ENCODE peak calls at places on chromosomes 11 and 22, in nine cellular contexts. One of them, this sample, is unnamed. For H3K4me1, the result is how much of the 10 kb centered on the place peaks cover.

GRCh38 chr11:126210871-126211235 is 597 bp downstream of the RPUSD4 start:
- DNase-seq in stomach: no peak
- DNase-seq in ovary: no peak
- DNase-seq in transverse colon: no peak
- DNase-seq in A549: no peak
- DNase-seq in H1: no peak
- DNase-seq in SK-N-SH: peak
- DNase-seq in esophagus muscularis mucosa: no peak
- DNase-seq in HepG2: no peak
- DNase-seq in this sample: no peak

GRCh38 chr11:1532606-1533341 is 39.3 kb downstream of the DUSP8 start:
- DNase-seq in stomach: no peak
- DNase-seq in ovary: no peak
- DNase-seq in transverse colon: no peak
- DNase-seq in A549: no peak
- DNase-seq in H1: no peak
- DNase-seq in SK-N-SH: no peak
- DNase-seq in esophagus muscularis mucosa: no peak
- DNase-seq in HepG2: no peak
- DNase-seq in this sample: no peak

GRCh38 chr11:119470316-119471266 is 47.6 kb upstream of the THY1 start:
- DNase-seq in stomach: no peak
- DNase-seq in ovary: no peak
- DNase-seq in transverse colon: no peak
- DNase-seq in A549: no peak
- DNase-seq in H1: no peak
- DNase-seq in SK-N-SH: no peak
- DNase-seq in esophagus muscularis mucosa: peak
- DNase-seq in HepG2: no peak
- DNase-seq in this sample: no peak

GRCh38 chr22:44671742-44672141 is 30.3 kb upstream of the PRR5 start:
- DNase-seq in stomach: no peak
- DNase-seq in ovary: no peak
- DNase-seq in transverse colon: no peak
- DNase-seq in A549: peak
- DNase-seq in H1: no peak
- DNase-seq in SK-N-SH: no peak
- DNase-seq in esophagus muscularis mucosa: no peak
- DNase-seq in HepG2: peak
- DNase-seq in this sample: no peak

GRCh38 chr11:134155946-134156865 is 67.6 kb downstream of the NCAPD3 start:
- DNase-seq in stomach: no peak
- DNase-seq in ovary: no peak
- DNase-seq in transverse colon: no peak
- DNase-seq in A549: no peak
- DNase-seq in H1: no peak
- DNase-seq in SK-N-SH: no peak
- DNase-seq in esophagus muscularis mucosa: peak
- DNase-seq in HepG2: no peak
- DNase-seq in this sample: no peak

GRCh38 chr11:134471341-134472187 is 59.5 kb upstream of the B3GAT1 start:
- DNase-seq in stomach: no peak
- DNase-seq in ovary: no peak
- DNase-seq in transverse colon: no peak
- DNase-seq in A549: no peak
- DNase-seq in H1: no peak
- DNase-seq in SK-N-SH: peak
- DNase-seq in esophagus muscularis mucosa: no peak
- DNase-seq in HepG2: no peak
- DNase-seq in this sample: no peak

GRCh38 chr11:62665630-62666258 is 632 bp downstream of the CSKMT start:
- DNase-seq in stomach: peak
- DNase-seq in ovary: peak
- DNase-seq in transverse colon: peak
- DNase-seq in A549: peak
- DNase-seq in H1: no peak
- DNase-seq in SK-N-SH: peak
- DNase-seq in esophagus muscularis mucosa: peak
- DNase-seq in HepG2: no peak
- DNase-seq in this sample: peak

GRCh38 chr11:6022954-6023353 is 7.6 kb downstream of the OR56A1 start:
- DNase-seq in stomach: no peak
- DNase-seq in ovary: no peak
- DNase-seq in transverse colon: no peak
- DNase-seq in A549: peak
- DNase-seq in H1: no peak
- DNase-seq in SK-N-SH: no peak
- DNase-seq in esophagus muscularis mucosa: no peak
- DNase-seq in HepG2: peak
- DNase-seq in this sample: no peak

GRCh38 chr22:48112687-48113521 is 1350.5 kb downstream of the TBC1D22A start:
- DNase-seq in stomach: no peak
- DNase-seq in ovary: no peak
- DNase-seq in transverse colon: no peak
- DNase-seq in A549: peak
- DNase-seq in H1: no peak
- DNase-seq in SK-N-SH: no peak
- DNase-seq in esophagus muscularis mucosa: peak
- DNase-seq in HepG2: no peak
- DNase-seq in this sample: no peak

GRCh38 chr11:69044111-69045013 is 4.4 kb upstream of the TPCN2 start:
- DNase-seq in stomach: peak
- DNase-seq in ovary: peak
- DNase-seq in transverse colon: peak
- DNase-seq in A549: peak
- DNase-seq in H1: peak
- DNase-seq in SK-N-SH: peak
- DNase-seq in esophagus muscularis mucosa: no peak
- DNase-seq in HepG2: peak
- DNase-seq in this sample: peak

GRCh38 chr22:48782817-48783511 is 1044.7 kb downstream of the BRD1 start:
- DNase-seq in stomach: no peak
- DNase-seq in ovary: no peak
- DNase-seq in transverse colon: no peak
- DNase-seq in A549: no peak
- DNase-seq in H1: no peak
- DNase-seq in SK-N-SH: peak
- DNase-seq in esophagus muscularis mucosa: no peak
- DNase-seq in HepG2: no peak
- DNase-seq in this sample: peak

DNA sequence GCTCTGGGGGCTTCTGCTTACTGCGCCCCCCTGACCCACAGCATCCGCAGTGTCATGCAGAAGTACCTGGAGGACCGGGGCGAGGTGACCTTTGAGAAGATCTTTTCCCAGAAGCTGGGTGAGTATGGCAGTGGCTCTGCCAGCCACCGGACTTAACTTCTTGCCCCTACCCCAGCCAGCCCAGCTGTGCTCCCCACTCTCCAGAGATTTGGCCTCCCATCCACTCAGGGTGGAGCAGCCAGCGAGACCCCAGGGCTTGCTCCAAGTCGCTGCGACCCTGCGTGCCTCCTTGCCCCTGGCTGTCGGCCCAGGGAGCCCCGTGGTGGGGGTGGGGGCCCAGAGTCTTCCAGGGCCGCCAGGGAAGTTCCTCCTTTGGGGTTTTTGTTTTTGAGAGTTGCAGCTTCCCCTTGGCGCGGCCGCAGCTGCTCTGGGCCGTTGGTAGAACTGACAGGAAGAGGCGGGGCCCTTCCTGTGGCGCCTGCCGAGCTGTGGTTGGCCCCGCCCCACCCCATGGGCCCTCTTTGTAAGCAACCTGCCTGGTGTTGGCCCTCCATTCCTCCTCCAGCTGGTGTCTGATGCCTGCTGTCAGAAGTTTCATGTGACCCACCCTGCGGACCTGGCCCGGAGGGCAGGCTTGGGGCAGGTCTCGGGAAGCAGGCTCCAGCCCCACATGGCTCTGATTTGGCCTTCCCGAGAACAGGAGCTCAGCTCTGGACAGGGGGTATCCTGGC is 11.1 kb downstream of the GRK2 start:
- DNase-seq in stomach: peak
- DNase-seq in ovary: peak
- DNase-seq in transverse colon: peak
- DNase-seq in A549: no peak
- DNase-seq in H1: no peak
- DNase-seq in SK-N-SH: no peak
- DNase-seq in esophagus muscularis mucosa: peak
- DNase-seq in HepG2: no peak
- DNase-seq in this sample: peak
- H3K4me1 ChIP-seq in stomach: half or more
- H3K4me1 ChIP-seq in ovary: under half
- H3K4me1 ChIP-seq in transverse colon: half or more
- H3K4me1 ChIP-seq in A549: under half
- H3K4me1 ChIP-seq in H1: under half
- H3K4me1 ChIP-seq in SK-N-SH: under half
- H3K4me1 ChIP-seq in esophagus muscularis mucosa: half or more
- H3K4me1 ChIP-seq in HepG2: under half
- H3K4me1 ChIP-seq in this sample: half or more

GRCh38 chr11:107183963-107184362 is 165.7 kb upstream of the GUCY1A2 start:
- DNase-seq in stomach: no peak
- DNase-seq in ovary: no peak
- DNase-seq in transverse colon: no peak
- DNase-seq in A549: no peak
- DNase-seq in H1: no peak
- DNase-seq in SK-N-SH: no peak
- DNase-seq in esophagus muscularis mucosa: no peak
- DNase-seq in HepG2: no peak
- DNase-seq in this sample: no peak
- TF ChIP-seq EP300 in stomach: no peak
- TF ChIP-seq EP300 in ovary: no peak
- TF ChIP-seq EP300 in transverse colon: no peak
- TF ChIP-seq EP300 in A549: no peak
- TF ChIP-seq EP300 in H1: no peak
- TF ChIP-seq EP300 in SK-N-SH: no peak
- TF ChIP-seq EP300 in esophagus muscularis mucosa: no peak
- TF ChIP-seq EP300 in HepG2: no peak
- TF ChIP-seq EP300 in this sample: no peak

GRCh38 chr11:122707111-122707510 is 51.6 kb downstream of the UBASH3B start:
- DNase-seq in stomach: no peak
- DNase-seq in ovary: no peak
- DNase-seq in transverse colon: no peak
- DNase-seq in A549: no peak
- DNase-seq in H1: no peak
- DNase-seq in SK-N-SH: no peak
- DNase-seq in esophagus muscularis mucosa: no peak
- DNase-seq in HepG2: no peak
- DNase-seq in this sample: no peak
- H3K4me1 ChIP-seq in stomach: under half
- H3K4me1 ChIP-seq in ovary: under half
- H3K4me1 ChIP-seq in transverse colon: under half
- H3K4me1 ChIP-seq in A549: half or more
- H3K4me1 ChIP-seq in H1: under half
- H3K4me1 ChIP-seq in SK-N-SH: under half
- H3K4me1 ChIP-seq in esophagus muscularis mucosa: under half
- H3K4me1 ChIP-seq in HepG2: under half
- H3K4me1 ChIP-seq in this sample: under half

DNA sequence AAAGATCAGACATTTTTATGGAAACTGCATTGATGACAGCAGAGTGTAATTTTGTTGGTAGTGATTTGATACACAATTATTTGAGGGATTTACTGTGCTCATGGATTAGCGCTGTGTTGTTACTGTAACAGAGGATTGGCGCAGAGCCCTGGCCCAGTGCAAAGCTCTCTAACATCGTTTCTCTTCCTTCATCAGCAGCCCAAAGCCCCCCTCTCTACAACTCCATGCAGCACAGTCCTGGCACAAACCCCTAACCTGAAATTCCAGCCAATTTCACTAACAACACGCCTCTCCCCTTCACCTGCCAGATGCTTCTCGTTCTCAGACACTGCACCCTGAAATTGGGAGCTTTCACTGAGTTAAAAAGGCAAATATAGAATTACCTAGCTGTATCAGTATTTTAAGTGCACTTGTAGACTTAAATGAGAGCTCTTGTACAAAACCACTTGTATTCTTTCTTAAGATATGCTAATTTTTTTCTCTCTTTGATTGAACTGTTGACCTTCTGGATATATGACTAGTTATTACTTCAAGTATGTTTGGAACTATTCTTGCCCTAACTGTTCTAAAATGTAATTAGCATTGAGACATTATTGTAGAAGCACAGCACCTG is 16.3 kb downstream of the GRAP2 start:
- DNase-seq in stomach: no peak
- DNase-seq in ovary: no peak
- DNase-seq in transverse colon: no peak
- DNase-seq in A549: no peak
- DNase-seq in H1: no peak
- DNase-seq in SK-N-SH: no peak
- DNase-seq in esophagus muscularis mucosa: peak
- DNase-seq in HepG2: no peak
- DNase-seq in this sample: no peak
- TF ChIP-seq EP300 in stomach: no peak
- TF ChIP-seq EP300 in ovary: no peak
- TF ChIP-seq EP300 in transverse colon: no peak
- TF ChIP-seq EP300 in A549: no peak
- TF ChIP-seq EP300 in H1: no peak
- TF ChIP-seq EP300 in SK-N-SH: no peak
- TF ChIP-seq EP300 in esophagus muscularis mucosa: no peak
- TF ChIP-seq EP300 in HepG2: no peak
- TF ChIP-seq EP300 in this sample: no peak

GRCh38 chr22:17647452-17647851 is 8.9 kb downstream of the BCL2L13 start:
- DNase-seq in stomach: no peak
- DNase-seq in ovary: no peak
- DNase-seq in transverse colon: no peak
- DNase-seq in A549: no peak
- DNase-seq in H1: no peak
- DNase-seq in SK-N-SH: no peak
- DNase-seq in esophagus muscularis mucosa: no peak
- DNase-seq in HepG2: no peak
- DNase-seq in this sample: no peak

GRCh38 chr22:17647996-17648395 is 9.4 kb downstream of the BCL2L13 start:
- DNase-seq in stomach: no peak
- DNase-seq in ovary: no peak
- DNase-seq in transverse colon: no peak
- DNase-seq in A549: no peak
- DNase-seq in H1: no peak
- DNase-seq in SK-N-SH: no peak
- DNase-seq in esophagus muscularis mucosa: no peak
- DNase-seq in HepG2: no peak
- DNase-seq in this sample: no peak

GRCh38 chr22:17648564-17648963 is 10.0 kb downstream of the BCL2L13 start:
- DNase-seq in stomach: no peak
- DNase-seq in ovary: no peak
- DNase-seq in transverse colon: no peak
- DNase-seq in A549: no peak
- DNase-seq in H1: no peak
- DNase-seq in SK-N-SH: no peak
- DNase-seq in esophagus muscularis mucosa: no peak
- DNase-seq in HepG2: no peak
- DNase-seq in this sample: no peak
- H3K4me1 ChIP-seq in stomach: under half
- H3K4me1 ChIP-seq in ovary: under half
- H3K4me1 ChIP-seq in transverse colon: under half
- H3K4me1 ChIP-seq in A549: under half
- H3K4me1 ChIP-seq in H1: under half
- H3K4me1 ChIP-seq in SK-N-SH: under half
- H3K4me1 ChIP-seq in esophagus muscularis mucosa: under half
- H3K4me1 ChIP-seq in HepG2: under half
- H3K4me1 ChIP-seq in this sample: under half